ENCODE peak calls at places on chromosome 21, in six cellular contexts. V, O, Q, D, N and J are unnamed samples.

GRCh38 chr21:33611006-33611744 is 22.7 kb upstream of the DONSON start:
- DNase-seq in V (no peak), D (no peak), N (no peak), Q (no peak), O (no peak), J (no peak)

GRCh38 chr21:45382698-45383000 is 22.3 kb upstream of the COL18A1 start:
- DNase-seq in D (no peak), Q (no peak), N (peak), O (no peak), V (no peak), J (no peak)

GRCh38 chr21:46069166-46069565 is 28.7 kb upstream of the COL6A2 start:
- DNase-seq in O (no peak), D (no peak), V (no peak), Q (no peak), N (no peak), J (peak)

GRCh38 chr21:31501921-31502320 is 157.6 kb upstream of the SOD1 start:
- DNase-seq in D (no peak), N (no peak), O (no peak), V (no peak), Q (no peak), J (no peak)

GRCh38 chr21:45224189-45224938 is 63.3 kb downstream of the POFUT2 start:
- DNase-seq in D (peak), N (no peak), V (no peak), O (no peak), Q (no peak), J (no peak)

GRCh38 chr21:45818904-45819285 is 162.7 kb upstream of the COL6A1 start:
- DNase-seq in Q (no peak), O (no peak), D (peak), N (no peak), V (peak), J (peak)

GRCh38 chr21:35075546-35075945 is 26.4 kb upstream of the RUNX1 start:
- DNase-seq in N (no peak), Q (no peak), D (peak), V (peak), O (no peak), J (no peak)

GRCh38 chr21:13854638-13855037 is 245.1 kb downstream of the POTED start:
- DNase-seq in D (no peak), O (no peak), N (no peak), Q (no peak), V (no peak), J (no peak)

GRCh38 chr21:44440241-44441040 is 14.9 kb upstream of the LRRC3 start:
- DNase-seq in Q (peak), O (no peak), D (no peak), N (peak), V (no peak), J (no peak)

GRCh38 chr21:44966135-44967081 is 26.6 kb downstream of the SLX9 start:
- DNase-seq in D (no peak), V (no peak), N (no peak), O (no peak), Q (no peak), J (no peak)

GRCh38 chr21:34845521-34846213 is 176.9 kb downstream of the CLIC6 start:
- DNase-seq in Q (no peak), V (no peak), D (peak), O (no peak), N (no peak), J (no peak)

GRCh38 chr21:38120984-38121855 is 135.6 kb upstream of the KCNJ15 start:
- DNase-seq in V (no peak), O (no peak), Q (no peak), D (no peak), N (no peak), J (no peak)

GRCh38 chr21:31218830-31219608 is 125.0 kb downstream of the TIAM1 start:
- DNase-seq in O (no peak), N (no peak), V (no peak), Q (peak), D (peak), J (no peak)

GRCh38 chr21:27219068-27219467 is 252.2 kb upstream of the ADAMTS5 start:
- DNase-seq in V (no peak), N (no peak), D (peak), O (no peak), Q (peak), J (no peak)

GRCh38 chr21:40049031-40049958 is 182.1 kb downstream of the PCP4 start:
- DNase-seq in D (peak), N (no peak), Q (no peak), V (no peak), O (peak), J (no peak)

GRCh38 chr21:45848805-45849204 is 132.8 kb upstream of the COL6A1 start:
- DNase-seq in D (no peak), O (no peak), V (no peak), N (no peak), Q (no peak), J (no peak)

GRCh38 chr21:39014751-39015150 is 168.5 kb downstream of the PSMG1 start:
- DNase-seq in D (peak), V (peak), O (no peak), N (no peak), Q (no peak), J (no peak)

GRCh38 chr21:45997495-45998275 is 16.1 kb downstream of the COL6A1 start:
- DNase-seq in N (peak), V (no peak), D (no peak), O (no peak), Q (peak), J (peak)

GRCh38 chr21:14737922-14738321 is 191.8 kb upstream of the SAMSN1 start:
- DNase-seq in Q (no peak), N (no peak), O (peak), D (no peak), V (peak), J (no peak)

GRCh38 chr21:34345892-34346291 is 17.9 kb upstream of the KCNE2 start:
- DNase-seq in V (no peak), N (no peak), D (no peak), O (no peak), Q (no peak), J (no peak)

DNA sequence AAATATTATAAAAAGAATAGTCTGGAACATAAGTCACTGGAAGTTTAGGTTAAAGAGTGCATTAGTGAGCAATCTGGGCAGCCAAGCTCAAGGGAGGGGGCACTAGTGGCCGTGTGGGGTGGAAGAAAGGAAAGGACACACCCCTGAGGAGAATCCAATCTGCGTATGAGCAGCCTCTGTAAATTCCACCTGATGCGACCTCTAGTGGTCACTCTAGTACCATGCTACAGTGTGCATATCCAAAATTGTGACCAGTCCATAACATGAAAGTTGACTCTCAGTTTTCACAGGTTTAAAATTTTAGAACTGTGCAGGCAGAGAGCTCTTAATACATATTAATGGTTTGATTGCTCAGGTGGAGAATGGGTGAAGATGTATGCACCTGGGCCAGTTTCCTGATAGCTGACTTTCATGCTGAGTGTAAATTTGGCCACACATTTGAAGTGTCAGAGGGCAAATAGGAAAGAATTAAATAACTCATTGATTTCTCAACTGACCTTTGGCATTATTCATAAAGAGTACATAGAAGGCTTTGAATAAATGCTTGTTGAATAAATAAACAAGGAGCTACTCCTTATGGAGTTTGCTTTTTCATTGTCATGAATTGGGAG is 105.9 kb upstream of the C21orf91 start:
- DNase-seq in O (peak), V (peak), D (peak), N (no peak), Q (peak), J (no peak)
- TF ChIP-seq CTCF in O (peak), V (peak), D (peak), N (peak), Q (peak), J (peak)

DNA sequence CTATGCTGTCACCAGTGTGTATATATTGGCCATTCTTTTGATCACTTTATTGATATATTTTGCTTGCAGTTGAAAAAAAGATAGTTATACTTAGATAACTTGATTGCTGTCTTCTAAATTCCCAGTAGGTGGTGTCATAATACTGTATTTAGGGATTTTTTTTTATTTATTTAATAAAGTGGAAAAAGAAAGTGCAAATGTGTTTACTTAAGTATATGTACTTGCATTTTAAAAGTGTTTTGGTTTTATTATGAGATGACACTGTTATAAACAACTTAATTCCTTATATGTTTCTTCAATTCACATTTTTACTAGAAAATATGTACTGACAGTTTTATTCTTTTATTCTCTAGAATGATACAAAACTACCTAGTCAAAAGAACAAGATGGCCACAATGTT is 164.8 kb downstream of the USP25 start:
- DNase-seq in V (no peak), Q (no peak), N (no peak), D (peak), O (no peak), J (no peak)
- TF ChIP-seq CTCF in V (no peak), Q (no peak), N (peak), D (peak), O (peak), J (peak)

DNA sequence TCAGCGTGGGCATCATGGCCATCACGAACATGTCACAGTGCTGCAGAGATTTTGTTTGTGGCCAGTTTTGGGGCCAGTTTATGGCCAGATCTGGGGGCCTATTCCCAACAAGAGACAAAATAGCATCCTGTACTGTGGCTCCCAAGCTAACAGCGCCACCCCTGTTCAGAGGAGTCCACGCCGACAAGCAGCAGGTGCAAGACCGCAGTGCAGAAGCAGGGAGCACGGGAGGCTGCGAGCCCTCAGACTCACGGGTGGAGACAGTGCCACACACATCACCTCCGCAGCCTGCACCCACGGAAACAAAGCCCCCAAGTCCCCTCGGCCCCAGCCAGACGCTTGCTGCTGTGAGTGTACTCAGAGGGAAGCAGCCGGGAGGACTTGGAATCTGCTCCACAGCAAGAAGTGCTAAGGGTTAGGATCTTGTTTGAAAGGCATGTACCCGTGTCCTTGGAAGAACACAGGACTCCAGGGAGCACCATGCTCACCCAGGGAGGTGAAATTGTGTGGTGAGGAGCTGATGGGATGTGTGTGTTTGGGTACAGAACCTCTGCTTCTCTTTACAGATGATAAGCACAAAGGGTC is 7.1 kb downstream of the TCP10L start:
- DNase-seq in D (peak), Q (no peak), O (peak), V (peak), N (no peak), J (no peak)
- TF ChIP-seq CTCF in D (peak), Q (no peak), O (peak), V (peak), N (no peak), J (peak)

DNA sequence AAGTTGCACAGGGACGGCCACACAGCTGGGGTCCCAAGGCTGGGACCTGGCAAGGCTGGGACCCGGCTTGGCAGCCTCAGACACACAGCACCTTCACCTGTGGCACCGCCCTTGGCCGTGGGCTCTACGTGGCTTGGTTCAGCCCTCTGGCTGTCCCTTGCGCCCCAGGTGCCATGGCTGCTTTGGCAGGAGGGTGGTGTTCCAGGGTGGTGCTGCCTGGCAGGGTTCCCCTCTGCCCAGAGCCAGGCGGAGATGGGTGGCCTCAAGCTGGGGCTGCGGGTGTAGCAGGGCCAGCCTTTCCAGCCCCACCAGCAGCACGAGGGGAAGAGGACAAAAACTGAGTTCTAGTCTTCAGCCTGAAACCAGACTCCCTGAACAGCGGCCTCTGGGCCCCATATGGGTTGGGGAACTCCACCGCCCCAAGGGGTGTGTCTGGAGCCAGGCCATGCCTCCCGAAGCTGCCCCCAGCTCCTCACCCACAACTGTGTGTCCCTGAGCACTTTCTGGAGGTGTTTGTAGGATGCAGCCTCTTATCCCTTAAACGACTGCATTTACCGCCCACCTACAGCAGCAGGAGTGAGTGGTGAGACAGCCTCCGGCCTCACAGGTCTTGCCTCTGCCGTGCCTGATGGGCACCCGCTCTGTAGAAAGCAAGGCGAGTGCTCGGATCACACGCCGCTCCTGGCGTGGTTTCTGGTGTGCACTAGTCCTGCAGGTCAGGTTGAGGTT is 92.3 kb downstream of the PDE9A start:
- DNase-seq in O (no peak), D (no peak), V (no peak), Q (no peak), N (no peak), J (no peak)
- TF ChIP-seq CTCF in O (no peak), D (no peak), V (no peak), Q (no peak), N (no peak), J (no peak)

GRCh38 chr21:29403291-29403690 is 104.6 kb downstream of the BACH1 start:
- DNase-seq in V (no peak), N (no peak), D (no peak), O (no peak), Q (no peak), J (no peak)

GRCh38 chr21:29407571-29407970 is 108.8 kb downstream of the BACH1 start:
- DNase-seq in O (no peak), V (no peak), D (no peak), Q (no peak), N (no peak), J (no peak)

GRCh38 chr21:29405503-29406122 is 106.9 kb downstream of the BACH1 start:
- DNase-seq in N (no peak), D (no peak), Q (no peak), O (no peak), V (no peak), J (no peak)

GRCh38 chr21:29406385-29406784 is 107.7 kb downstream of the BACH1 start:
- DNase-seq in O (no peak), N (no peak), D (peak), Q (no peak), V (no peak), J (no peak)

DNA sequence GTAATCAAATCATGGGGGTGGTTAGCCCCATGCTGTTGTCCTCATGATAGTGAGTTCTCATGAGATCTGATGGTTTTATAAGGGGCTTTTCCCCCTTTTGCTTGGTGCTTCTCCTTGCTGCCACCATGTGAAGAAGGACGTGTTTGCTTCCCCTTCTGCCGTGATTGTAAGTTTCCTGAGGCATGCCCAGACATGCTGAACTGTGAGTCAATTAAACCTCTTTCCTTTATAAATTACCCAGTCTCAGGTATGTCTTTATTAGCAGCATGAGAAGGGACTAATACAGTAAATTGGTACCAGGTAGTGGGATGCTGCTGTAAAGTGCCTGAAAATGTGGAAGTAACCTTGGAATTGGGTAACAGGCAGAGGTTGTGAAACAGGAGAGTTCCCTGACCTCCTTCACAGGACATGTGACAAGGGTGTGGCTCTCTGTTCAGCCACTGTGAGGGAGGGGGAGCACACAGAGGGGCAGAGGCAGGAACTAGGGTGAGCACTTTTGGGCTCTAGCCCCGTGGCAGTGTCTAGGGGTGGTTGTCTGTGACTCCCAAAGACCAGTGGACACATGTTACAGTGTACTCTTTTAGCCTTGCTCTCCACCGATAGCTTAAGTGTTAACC is 105.3 kb downstream of the BACH1 start:
- DNase-seq in D (no peak), Q (peak), N (no peak), O (no peak), V (peak), J (no peak)
- TF ChIP-seq CTCF in D (no peak), Q (no peak), N (no peak), O (no peak), V (no peak), J (no peak)

GRCh38 chr21:37118187-37118826 is 45.3 kb downstream of the TTC3 start:
- DNase-seq in V (no peak), Q (no peak), N (no peak), D (no peak), O (no peak), J (no peak)

GRCh38 chr21:37117204-37117603 is 44.1 kb downstream of the TTC3 start:
- DNase-seq in D (no peak), O (no peak), N (no peak), V (no peak), Q (no peak), J (no peak)

DNA sequence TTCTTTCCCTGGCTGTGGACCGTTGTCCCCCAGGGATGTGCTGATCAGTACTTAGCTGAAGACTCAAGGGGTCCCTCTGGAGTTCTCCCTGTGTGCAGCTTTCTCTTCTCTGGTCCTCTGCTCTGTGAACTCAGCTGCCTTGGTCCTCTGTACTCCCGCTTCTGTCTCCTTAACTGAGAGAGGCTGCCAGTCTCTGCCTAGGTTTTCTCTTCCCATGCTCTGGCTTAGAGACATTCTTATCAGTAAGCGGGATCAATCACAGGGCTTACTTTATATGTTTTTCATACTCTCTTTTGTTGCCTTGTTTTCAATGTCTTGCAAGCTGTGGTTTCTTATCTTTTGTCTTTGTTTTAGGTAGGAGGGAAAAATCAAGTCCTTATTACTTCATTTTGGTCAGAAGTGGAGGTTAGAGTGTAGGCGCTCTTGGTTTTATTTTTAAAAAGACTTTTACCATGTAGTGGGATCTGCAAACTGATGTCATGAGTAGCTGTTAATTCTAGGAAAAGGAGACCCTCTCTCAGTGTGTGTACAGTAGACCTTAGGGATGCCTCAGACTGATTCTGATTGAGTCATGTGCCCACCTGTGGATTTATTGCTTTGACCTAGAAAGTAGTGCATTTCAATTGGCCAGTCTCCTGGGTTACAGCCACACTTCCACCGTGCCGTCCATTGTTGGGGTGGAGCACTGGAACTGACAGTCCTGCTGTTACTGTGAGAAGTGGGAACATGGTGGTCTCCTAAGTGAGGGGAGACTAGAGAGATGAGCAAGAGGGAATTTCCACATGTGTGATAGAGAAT is 46.6 kb downstream of the TTC3 start:
- DNase-seq in V (no peak), N (no peak), O (peak), D (peak), Q (no peak), J (no peak)
- TF ChIP-seq CTCF in V (no peak), N (no peak), O (peak), D (no peak), Q (no peak), J (no peak)

DNA sequence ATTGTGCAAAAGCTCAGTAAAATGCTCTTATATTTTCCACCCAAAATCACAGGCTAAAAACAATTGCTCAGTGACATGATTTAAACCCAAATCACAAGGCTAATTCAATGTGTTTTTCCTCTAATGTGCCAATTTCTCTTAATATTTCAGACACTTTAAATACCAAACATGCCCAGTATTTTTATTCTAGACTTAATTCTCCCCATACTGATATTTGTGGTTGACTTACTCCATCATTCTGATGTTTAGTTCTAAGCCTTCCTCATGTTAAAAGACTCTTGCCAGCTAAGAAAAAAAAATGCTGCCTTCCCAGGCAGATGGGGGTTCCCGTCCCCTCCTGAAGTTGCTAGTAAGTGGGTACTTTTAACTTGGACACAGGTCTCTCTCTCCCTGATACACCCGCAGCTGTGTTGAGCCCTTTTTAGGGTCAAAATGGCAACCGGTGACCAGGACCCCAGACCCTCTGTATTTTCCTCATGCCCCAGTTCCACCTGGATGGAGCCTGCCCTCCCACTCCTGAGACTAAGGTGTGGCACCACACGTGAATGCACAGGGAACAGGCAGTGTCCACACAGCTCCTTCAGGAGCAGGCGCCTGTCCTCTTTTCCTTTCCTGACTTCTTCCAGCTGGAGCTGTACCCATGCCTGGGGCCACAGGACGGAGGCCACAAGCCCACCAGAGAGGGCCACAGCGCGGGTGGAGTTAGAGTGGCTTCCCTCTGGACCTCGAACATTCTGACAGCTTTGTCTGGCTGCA is 118.9 kb downstream of the RIPK4 start:
- DNase-seq in O (no peak), D (peak), V (no peak), Q (no peak), N (no peak), J (no peak)
- TF ChIP-seq CTCF in O (no peak), D (no peak), V (no peak), Q (no peak), N (no peak), J (no peak)

GRCh38 chr21:26091480-26092018 is 79.0 kb downstream of the APP start:
- DNase-seq in D (no peak), N (no peak), Q (no peak), O (no peak), V (no peak), J (no peak)
- TF ChIP-seq CTCF in D (peak), N (no peak), Q (no peak), O (no peak), V (no peak), J (no peak)